ENCODE peak calls at places on chromosomes 12 and 14, in five cellular contexts. C, A, Y, W and K are unnamed samples.

GRCh38 chr14:95290769-95291440 is 28.8 kb downstream of the CLMN start:
- DNase-seq in C (no peak), A (no peak), Y (no peak), W (peak; percentile 80), K (peak; percentile 83)

GRCh38 chr12:132316497-132317232 is 12.7 kb downstream of the GALNT9 start:
- DNase-seq in C (no peak), A (peak; percentile 40), Y (peak; percentile 58), W (no peak), K (no peak)

GRCh38 chr12:31353730-31354708 is 28.1 kb upstream of the SINHCAF start:
- DNase-seq in C (no peak), A (no peak), Y (no peak), W (no peak), K (no peak)

GRCh38 chr12:95336387-95337067 is 118.9 kb downstream of the VEZT start:
- DNase-seq in C (no peak), A (peak; percentile 71), Y (no peak), W (peak; percentile 56), K (peak; percentile 74)

GRCh38 chr12:122894173-122895121 is 1.5 kb downstream of the VPS37B start:
- DNase-seq in C (no peak), A (no peak), Y (no peak), W (peak; percentile 68), K (no peak)

GRCh38 chr12:94753071-94753779 is 102.9 kb upstream of the TMCC3 start:
- DNase-seq in C (no peak), A (no peak), Y (no peak), W (no peak), K (no peak)

GRCh38 chr12:88303335-88303734 is 161.2 kb downstream of the TMTC3 start:
- DNase-seq in C (no peak), A (no peak), Y (no peak), W (no peak), K (peak; percentile 69)

GRCh38 chr12:554001-554285 is 94.2 kb downstream of the B4GALNT3 start:
- DNase-seq in C (no peak), A (peak; percentile 30), Y (no peak), W (no peak), K (no peak)

GRCh38 chr14:68112456-68112855 is 292.9 kb downstream of the RAD51B start:
- DNase-seq in C (no peak), A (no peak), Y (no peak), W (no peak), K (no peak)

GRCh38 chr12:40137252-40137651 is 31.4 kb upstream of the SLC2A13 start:
- DNase-seq in C (peak; percentile 59), A (no peak), Y (no peak), W (no peak), K (no peak)

GRCh38 chr12:108517288-108518100 is 2.4 kb downstream of the FICD start:
- DNase-seq in C (no peak), A (no peak), Y (no peak), W (no peak), K (no peak)

GRCh38 chr12:24222968-24223367 is 273.5 kb upstream of the SOX5 start:
- DNase-seq in C (no peak), A (no peak), Y (no peak), W (no peak), K (no peak)

GRCh38 chr14:27392153-27392552 is 794.3 kb upstream of the NOVA1 start:
- DNase-seq in C (no peak), A (no peak), Y (no peak), W (no peak), K (no peak)

GRCh38 chr14:96052541-96053105 is 13.5 kb downstream of the C14orf132 start:
- DNase-seq in C (no peak), A (no peak), Y (no peak), W (no peak), K (no peak)

GRCh38 chr12:120363274-120363855 is 5.6 kb downstream of the MSI1 start:
- DNase-seq in C (no peak), A (no peak), Y (no peak), W (no peak), K (no peak)

GRCh38 chr12:106601031-106601430 is 18.2 kb downstream of the RFX4 start:
- DNase-seq in C (no peak), A (no peak), Y (no peak), W (no peak), K (peak; percentile 77)

GRCh38 chr12:65881965-65882413 is 57.7 kb downstream of the HMGA2 start:
- DNase-seq in C (no peak), A (peak; percentile 88), Y (peak; percentile 93), W (peak; percentile 53), K (no peak)

GRCh38 chr12:131348226-131349010 is 362.5 kb upstream of the SFSWAP start:
- DNase-seq in C (no peak), A (no peak), Y (no peak), W (no peak), K (no peak)

GRCh38 chr14:45258073-45258472 is 5.1 kb upstream of the MIS18BP1 start:
- DNase-seq in C (no peak), A (no peak), Y (no peak), W (no peak), K (no peak)

GRCh38 chr14:71141701-71142374 is 234.6 kb downstream of the PCNX1 start:
- DNase-seq in C (no peak), A (no peak), Y (no peak), W (no peak), K (no peak)

GRCh38 chr12:106113446-106114083 is 25.2 kb downstream of the NUAK1 start:
- DNase-seq in C (no peak), A (no peak), Y (no peak), W (no peak), K (no peak)

GRCh38 chr12:113847856-113848255 is 118.3 kb downstream of the RBM19 start:
- DNase-seq in C (no peak), A (no peak), Y (no peak), W (no peak), K (no peak)

GRCh38 chr12:3168775-3169221 is 91.6 kb downstream of the TSPAN9 start:
- DNase-seq in C (no peak), A (no peak), Y (no peak), W (no peak), K (no peak)

GRCh38 chr12:128859311-128859710 is 6.0 kb downstream of the GLT1D1 start:
- DNase-seq in C (no peak), A (no peak), Y (no peak), W (no peak), K (no peak)

GRCh38 chr12:115694564-115694963 is 582.9 kb downstream of the MED13L start:
- DNase-seq in C (no peak), A (no peak), Y (no peak), W (no peak), K (no peak)

GRCh38 chr12:13171921-13172859 is 24.3 kb upstream of the EMP1 start:
- DNase-seq in C (no peak), A (no peak), Y (no peak), W (peak; percentile 58), K (peak; percentile 27)

GRCh38 chr14:35352274-35353233 is 52.0 kb downstream of the NFKBIA start:
- DNase-seq in C (no peak), A (no peak), Y (no peak), W (no peak), K (no peak)

GRCh38 chr12:89016970-89017778 is 335.1 kb downstream of the DUSP6 start:
- DNase-seq in C (peak; percentile 82), A (peak; percentile 42), Y (no peak), W (no peak), K (peak; percentile 90)

GRCh38 chr12:79973774-79974173 is 38.9 kb upstream of the PPP1R12A start:
- DNase-seq in C (no peak), A (no peak), Y (no peak), W (no peak), K (no peak)

GRCh38 chr12:112656141-112656540 is 135.4 kb upstream of the RPH3A start:
- DNase-seq in C (no peak), A (no peak), Y (no peak), W (no peak), K (no peak)

GRCh38 chr14:57837267-57837666 is 28.6 kb downstream of the SLC35F4 start:
- DNase-seq in C (no peak), A (no peak), Y (no peak), W (no peak), K (no peak)
- H3K27me3 ChIP-seq in C (no peaks in the 10 kb centered on the region), A (no peaks in the 10 kb centered on the region), Y (no peaks in the 10 kb centered on the region), W (no peaks in the 10 kb centered on the region), K (no peaks in the 10 kb centered on the region)

DNA sequence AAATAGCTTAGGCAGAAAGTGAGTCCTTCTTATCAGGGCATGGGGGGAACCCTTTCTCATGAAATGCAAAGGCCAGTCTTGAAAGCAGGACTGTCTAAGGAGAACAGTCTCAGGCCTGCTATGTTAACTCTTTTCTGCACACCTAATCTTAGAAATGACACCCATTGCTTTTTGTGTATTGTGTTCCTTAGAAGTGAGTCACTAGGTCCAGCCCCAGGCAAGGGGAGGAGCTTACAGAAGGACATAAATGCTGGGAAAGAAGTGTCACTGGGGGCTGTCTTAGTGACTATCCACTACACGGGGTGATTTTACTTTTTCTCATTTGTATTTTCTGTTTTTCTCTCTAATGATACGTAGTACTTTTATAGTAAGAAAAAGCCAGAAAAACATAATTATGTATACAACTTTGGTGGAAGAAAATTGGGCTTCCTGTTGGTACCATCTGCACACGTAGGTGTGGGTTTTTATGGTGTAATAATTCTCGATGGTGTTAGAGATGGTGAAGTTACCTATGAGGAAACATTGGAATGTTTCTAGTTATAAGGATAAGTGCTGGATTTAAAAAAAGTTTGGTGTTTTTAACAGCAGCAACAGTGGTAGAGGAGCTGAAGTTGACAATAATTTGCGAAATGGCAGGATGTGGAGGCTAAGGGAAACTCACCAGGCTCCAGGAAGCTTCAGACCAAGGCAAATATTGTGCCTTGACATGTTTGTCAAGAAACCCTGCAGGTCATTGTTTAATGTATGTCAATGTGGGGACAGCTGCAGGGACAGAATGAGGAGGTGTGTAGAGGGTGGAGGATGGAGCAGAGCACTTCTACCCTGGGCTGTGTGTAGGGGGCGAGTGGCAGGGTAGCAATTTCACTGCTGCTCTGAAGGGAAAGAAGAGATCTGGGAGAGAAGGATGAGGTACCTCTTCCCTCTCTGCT is 214.9 kb downstream of the KTN1 start:
- DNase-seq in C (no peak), A (no peak), Y (no peak), W (no peak), K (peak; percentile 27)
- H3K4me3 ChIP-seq in C (no peak overlapping the region), A (no peak overlapping the region), Y (no peak overlapping the region), W (no peak overlapping the region), K (no peak overlapping the region)

GRCh38 chr12:48180857-48181495 is 2.5 kb upstream of the CCDC184 start:
- DNase-seq in C (no peak), A (no peak), Y (no peak), W (no peak), K (no peak)
- H3K27me3 ChIP-seq in C (peaks cover 28% of the 10 kb centered on the region), A (no peaks in the 10 kb centered on the region), Y (peaks cover 83% of the 10 kb centered on the region), W (no peaks in the 10 kb centered on the region), K (peaks cover 14% of the 10 kb centered on the region)

DNA sequence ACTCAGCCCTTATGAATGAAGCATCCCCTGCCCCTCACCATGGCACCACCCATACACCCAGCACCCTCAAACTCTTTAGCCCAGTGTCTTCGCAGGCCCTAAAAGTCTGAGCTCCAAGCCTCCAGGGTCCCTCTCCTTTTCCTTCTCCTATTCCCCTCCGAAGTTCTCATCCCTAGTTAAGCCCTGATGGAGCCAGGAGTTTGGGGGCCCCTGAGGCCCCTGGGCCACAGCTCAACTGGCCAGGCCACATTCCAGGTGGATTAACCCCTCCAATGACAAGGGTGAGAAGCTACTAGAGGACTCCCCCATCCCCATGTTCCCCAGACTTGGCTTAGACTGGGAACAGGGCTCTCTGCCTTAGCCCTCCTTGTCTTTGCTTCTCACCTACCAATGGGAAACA is 2.6 kb downstream of the RARG start:
- DNase-seq in C (no peak), A (no peak), Y (no peak), W (no peak), K (no peak)
- H3K4me3 ChIP-seq in C (no peak overlapping the region), A (no peak overlapping the region), Y (no peak overlapping the region), W (no peak overlapping the region), K (no peak overlapping the region)

GRCh38 chr14:24071144-24071697 is at the start of gene CPNE6:
- DNase-seq in C (no peak), A (peak; percentile 37), Y (peak; percentile 51), W (no peak), K (no peak)
- H3K27me3 ChIP-seq in C (no peaks in the 10 kb centered on the region), A (no peaks in the 10 kb centered on the region), Y (peaks cover 20% of the 10 kb centered on the region), W (no peaks in the 10 kb centered on the region), K (no peaks in the 10 kb centered on the region)